ENCODE peak calls at places on chromosome 12, in nine cellular contexts. S is T-helper 17 cell; Y is GM13977; R is kidney epithelial cell; D is NCI-H2081; U is stimulated activated CD8-positive, alpha-beta memory T cell treated with anti-CD3 and anti-CD28 coated beads, Interleukin-15, amount 100 ng/mL, for 1 hour; H is uterus; P is pancreas; W is iPS DF 6.9. A is an unnamed sample.

GRCh38 chr12:8554451-8555195 is 13.9 kb upstream of the CLEC4E start:
- DNase-seq in H (no peak), R (no peak), P (no peak), U (no peak), D (no peak), Y (no peak), S (no peak), W (no peak), A (no peak)

GRCh38 chr12:95215925-95216324 is 1.3 kb downstream of the FGD6 start:
- DNase-seq in D (peak), U (no peak), P (no peak), R (no peak), S (no peak), H (no peak), Y (no peak), W (no peak), A (no peak)

GRCh38 chr12:6038160-6038559 is 86.3 kb downstream of the VWF start:
- DNase-seq in P (no peak), D (peak), H (no peak), R (peak), U (no peak), W (peak), S (peak), Y (peak), A (no peak)

GRCh38 chr12:130110910-130111309 is 51.4 kb upstream of the FZD10 start:
- DNase-seq in D (no peak), P (no peak), S (no peak), W (no peak), U (no peak), H (no peak), Y (no peak), R (no peak), A (no peak)

GRCh38 chr12:85985996-85986395 is 111.9 kb downstream of the NTS start:
- DNase-seq in W (no peak), D (no peak), S (no peak), U (no peak), H (no peak), R (no peak), P (no peak), Y (no peak), A (no peak)

GRCh38 chr12:128920468-128920867 is 67.2 kb downstream of the GLT1D1 start:
- DNase-seq in D (no peak), H (peak), W (no peak), U (no peak), P (no peak), R (no peak), Y (no peak), S (no peak), A (no peak)

GRCh38 chr12:2507811-2508210 is 287.0 kb upstream of the FKBP4 start:
- DNase-seq in W (no peak), U (no peak), D (no peak), S (no peak), H (no peak), P (no peak), R (no peak), Y (no peak), A (no peak)

GRCh38 chr12:111224196-111225066 is 144.5 kb downstream of the PHETA1 start:
- DNase-seq in W (no peak), Y (no peak), R (no peak), P (no peak), D (no peak), U (no peak), S (no peak), H (no peak), A (no peak)

GRCh38 chr12:107584523-107584922 is 101.1 kb upstream of the PWP1 start:
- DNase-seq in S (no peak), R (no peak), D (no peak), Y (no peak), U (no peak), W (no peak), P (no peak), H (no peak), A (no peak)

GRCh38 chr12:15151141-15152091 is 69.8 kb downstream of the RERG start:
- DNase-seq in D (no peak), Y (no peak), S (no peak), P (no peak), R (no peak), W (no peak), H (no peak), U (no peak), A (no peak)

GRCh38 chr12:33455096-33455495 is 15.5 kb upstream of the SYT10 start:
- DNase-seq in R (no peak), H (no peak), U (no peak), W (no peak), P (no peak), Y (no peak), D (no peak), S (no peak), A (no peak)